ENCODE peak calls at places on chromosomes 11 and 22, in ten cellular contexts. One of them, this sample, is unnamed.

GRCh38 chr11:72721689-72722049 is 30.5 kb downstream of the ARAP1 start:
- DNase-seq in activated CD4-positive, alpha-beta T cell treated with anti-CD3 and anti-CD28 coated beads, Interleukin-2, amount 50 U/mL, for 1 hour: peak
- DNase-seq in neural progenitor cell: no peak
- DNase-seq in MV-4-11: no peak
- DNase-seq in KBM-7: no peak
- DNase-seq in PC-3: no peak
- DNase-seq in Kasumi-1: peak
- DNase-seq in fibroblast of the aortic adventitia: no peak
- DNase-seq in activated naive CD4-positive, alpha-beta T cell treated with Interleukin-2 at 50 U/mL for 16 hours: peak
- DNase-seq in HCT116: no peak
- DNase-seq in this sample: no peak

GRCh38 chr22:42747701-42748513 is 27.2 kb upstream of the A4GALT start:
- DNase-seq in activated CD4-positive, alpha-beta T cell treated with anti-CD3 and anti-CD28 coated beads, Interleukin-2, amount 50 U/mL, for 1 hour: no peak
- DNase-seq in neural progenitor cell: peak
- DNase-seq in MV-4-11: peak
- DNase-seq in KBM-7: no peak
- DNase-seq in PC-3: no peak
- DNase-seq in Kasumi-1: no peak
- DNase-seq in fibroblast of the aortic adventitia: peak
- DNase-seq in activated naive CD4-positive, alpha-beta T cell treated with Interleukin-2 at 50 U/mL for 16 hours: no peak
- DNase-seq in HCT116: no peak
- DNase-seq in this sample: peak

GRCh38 chr11:2778630-2779498 is 79.1 kb upstream of the KCNQ1OT1 start:
- DNase-seq in activated CD4-positive, alpha-beta T cell treated with anti-CD3 and anti-CD28 coated beads, Interleukin-2, amount 50 U/mL, for 1 hour: no peak
- DNase-seq in neural progenitor cell: no peak
- DNase-seq in MV-4-11: peak
- DNase-seq in KBM-7: peak
- DNase-seq in PC-3: peak
- DNase-seq in Kasumi-1: peak
- DNase-seq in fibroblast of the aortic adventitia: peak
- DNase-seq in activated naive CD4-positive, alpha-beta T cell treated with Interleukin-2 at 50 U/mL for 16 hours: no peak
- DNase-seq in HCT116: no peak
- DNase-seq in this sample: peak

GRCh38 chr11:2462986-2463765 is 18.4 kb downstream of the KCNQ1 start:
- DNase-seq in activated CD4-positive, alpha-beta T cell treated with anti-CD3 and anti-CD28 coated beads, Interleukin-2, amount 50 U/mL, for 1 hour: no peak
- DNase-seq in neural progenitor cell: no peak
- DNase-seq in MV-4-11: no peak
- DNase-seq in KBM-7: no peak
- DNase-seq in PC-3: peak
- DNase-seq in Kasumi-1: no peak
- DNase-seq in fibroblast of the aortic adventitia: no peak
- DNase-seq in activated naive CD4-positive, alpha-beta T cell treated with Interleukin-2 at 50 U/mL for 16 hours: no peak
- DNase-seq in HCT116: peak
- DNase-seq in this sample: no peak

GRCh38 chr11:93017821-93018690 is 48.6 kb downstream of the MTNR1B start:
- DNase-seq in activated CD4-positive, alpha-beta T cell treated with anti-CD3 and anti-CD28 coated beads, Interleukin-2, amount 50 U/mL, for 1 hour: no peak
- DNase-seq in neural progenitor cell: no peak
- DNase-seq in MV-4-11: no peak
- DNase-seq in KBM-7: no peak
- DNase-seq in PC-3: no peak
- DNase-seq in Kasumi-1: no peak
- DNase-seq in fibroblast of the aortic adventitia: peak
- DNase-seq in activated naive CD4-positive, alpha-beta T cell treated with Interleukin-2 at 50 U/mL for 16 hours: no peak
- DNase-seq in HCT116: no peak
- DNase-seq in this sample: no peak

GRCh38 chr11:36002196-36002595 is 58.3 kb downstream of the LDLRAD3 start:
- DNase-seq in activated CD4-positive, alpha-beta T cell treated with anti-CD3 and anti-CD28 coated beads, Interleukin-2, amount 50 U/mL, for 1 hour: no peak
- DNase-seq in neural progenitor cell: peak
- DNase-seq in MV-4-11: no peak
- DNase-seq in KBM-7: no peak
- DNase-seq in PC-3: no peak
- DNase-seq in Kasumi-1: no peak
- DNase-seq in fibroblast of the aortic adventitia: no peak
- DNase-seq in activated naive CD4-positive, alpha-beta T cell treated with Interleukin-2 at 50 U/mL for 16 hours: no peak
- DNase-seq in HCT116: no peak
- DNase-seq in this sample: peak

GRCh38 chr11:20397281-20397680 is 9.8 kb downstream of the PRMT3 start:
- DNase-seq in activated CD4-positive, alpha-beta T cell treated with anti-CD3 and anti-CD28 coated beads, Interleukin-2, amount 50 U/mL, for 1 hour: no peak
- DNase-seq in neural progenitor cell: peak
- DNase-seq in MV-4-11: peak
- DNase-seq in KBM-7: peak
- DNase-seq in PC-3: peak
- DNase-seq in Kasumi-1: peak
- DNase-seq in fibroblast of the aortic adventitia: peak
- DNase-seq in activated naive CD4-positive, alpha-beta T cell treated with Interleukin-2 at 50 U/mL for 16 hours: no peak
- DNase-seq in HCT116: peak
- DNase-seq in this sample: peak

GRCh38 chr22:30470655-30471054 is 1.2 kb downstream of the SEC14L3 start:
- DNase-seq in activated CD4-positive, alpha-beta T cell treated with anti-CD3 and anti-CD28 coated beads, Interleukin-2, amount 50 U/mL, for 1 hour: no peak
- DNase-seq in neural progenitor cell: no peak
- DNase-seq in MV-4-11: no peak
- DNase-seq in KBM-7: no peak
- DNase-seq in PC-3: no peak
- DNase-seq in Kasumi-1: no peak
- DNase-seq in fibroblast of the aortic adventitia: no peak
- DNase-seq in activated naive CD4-positive, alpha-beta T cell treated with Interleukin-2 at 50 U/mL for 16 hours: no peak
- DNase-seq in HCT116: no peak
- DNase-seq in this sample: no peak

GRCh38 chr11:62680825-62681240 is 2.0 kb upstream of the UBXN1 start:
- DNase-seq in activated CD4-positive, alpha-beta T cell treated with anti-CD3 and anti-CD28 coated beads, Interleukin-2, amount 50 U/mL, for 1 hour: peak
- DNase-seq in neural progenitor cell: peak
- DNase-seq in MV-4-11: peak
- DNase-seq in KBM-7: peak
- DNase-seq in PC-3: peak
- DNase-seq in Kasumi-1: peak
- DNase-seq in fibroblast of the aortic adventitia: peak
- DNase-seq in activated naive CD4-positive, alpha-beta T cell treated with Interleukin-2 at 50 U/mL for 16 hours: peak
- DNase-seq in HCT116: peak
- DNase-seq in this sample: peak

GRCh38 chr11:15507592-15507991 is 392.9 kb downstream of the INSC start:
- DNase-seq in activated CD4-positive, alpha-beta T cell treated with anti-CD3 and anti-CD28 coated beads, Interleukin-2, amount 50 U/mL, for 1 hour: no peak
- DNase-seq in neural progenitor cell: no peak
- DNase-seq in MV-4-11: peak
- DNase-seq in KBM-7: no peak
- DNase-seq in PC-3: no peak
- DNase-seq in Kasumi-1: no peak
- DNase-seq in fibroblast of the aortic adventitia: no peak
- DNase-seq in activated naive CD4-positive, alpha-beta T cell treated with Interleukin-2 at 50 U/mL for 16 hours: no peak
- DNase-seq in HCT116: no peak
- DNase-seq in this sample: peak

GRCh38 chr11:71477637-71478011 is 24.6 kb downstream of the NADSYN1 start:
- DNase-seq in activated CD4-positive, alpha-beta T cell treated with anti-CD3 and anti-CD28 coated beads, Interleukin-2, amount 50 U/mL, for 1 hour: no peak
- DNase-seq in neural progenitor cell: peak
- DNase-seq in MV-4-11: no peak
- DNase-seq in KBM-7: no peak
- DNase-seq in PC-3: no peak
- DNase-seq in Kasumi-1: no peak
- DNase-seq in fibroblast of the aortic adventitia: no peak
- DNase-seq in activated naive CD4-positive, alpha-beta T cell treated with Interleukin-2 at 50 U/mL for 16 hours: no peak
- DNase-seq in HCT116: no peak
- DNase-seq in this sample: no peak

GRCh38 chr11:111220716-111221115 is 24.8 kb upstream of the POU2AF2 start:
- DNase-seq in activated CD4-positive, alpha-beta T cell treated with anti-CD3 and anti-CD28 coated beads, Interleukin-2, amount 50 U/mL, for 1 hour: no peak
- DNase-seq in neural progenitor cell: no peak
- DNase-seq in MV-4-11: no peak
- DNase-seq in KBM-7: no peak
- DNase-seq in PC-3: no peak
- DNase-seq in Kasumi-1: no peak
- DNase-seq in fibroblast of the aortic adventitia: no peak
- DNase-seq in activated naive CD4-positive, alpha-beta T cell treated with Interleukin-2 at 50 U/mL for 16 hours: no peak
- DNase-seq in HCT116: no peak
- DNase-seq in this sample: no peak